ENCODE peak calls at places on chromosomes 16 and 17, in six cellular contexts. H is GM23338, E is PC-3, I is PC-9, G is GM23248, L is SK-N-SH. Q is an unnamed sample. For H3F3A and H3K9me2, the result is how much of the 10 kb centered on the place peaks cover.

GRCh38 chr17:15303851-15304250 is 37.5 kb downstream of the TEKT3 start:
- DNase-seq in I (no peak), H (no peak), E (no peak), G (no peak), L (no peak), Q (no peak)

GRCh38 chr17:30345527-30346075 is 11.7 kb upstream of the TMIGD1 start:
- DNase-seq in L (no peak), E (no peak), I (no peak), H (no peak), G (no peak), Q (no peak)

GRCh38 chr17:8192070-8192815 is 2.3 kb upstream of the BORCS6 start:
- DNase-seq in E (peak), L (peak), I (peak), G (peak), H (peak), Q (peak)

GRCh38 chr16:70594569-70594968 is 51.8 kb upstream of the IL34 start:
- DNase-seq in L (no peak), G (no peak), H (no peak), I (peak), E (peak), Q (no peak)

GRCh38 chr16:89049484-89050118 is 44.1 kb upstream of the ACSF3 start:
- DNase-seq in G (no peak), E (no peak), L (peak), I (no peak), H (no peak), Q (no peak)

GRCh38 chr16:28845173-28846079 is 722 bp downstream of the TUFM start:
- DNase-seq in G (peak), I (peak), E (peak), L (peak), H (peak), Q (peak)

GRCh38 chr16:50887500-50887899 is 145.6 kb downstream of the CYLD start:
- DNase-seq in E (no peak), H (no peak), I (no peak), G (no peak), L (no peak), Q (no peak)

GRCh38 chr16:86261379-86261778 is 248.9 kb upstream of the FOXF1 start:
- DNase-seq in I (peak), H (no peak), L (no peak), E (peak), G (peak), Q (peak)

GRCh38 chr17:61586031-61586566 is 4.9 kb downstream of the NACA2 start:
- DNase-seq in L (no peak), I (no peak), H (no peak), E (no peak), G (no peak), Q (no peak)

GRCh38 chr17:4747847-4748246 is 8.1 kb upstream of the CXCL16 start:
- DNase-seq in H (no peak), G (no peak), I (no peak), E (no peak), L (peak), Q (peak)

GRCh38 chr16:21227886-21228285 is 5.6 kb upstream of the ANKS4B start:
- DNase-seq in I (no peak), G (no peak), H (no peak), L (no peak), E (no peak), Q (no peak)

GRCh38 chr16:51245306-51245705 is 94.2 kb upstream of the SALL1 start:
- DNase-seq in H (no peak), L (no peak), G (no peak), I (no peak), E (no peak), Q (no peak)

GRCh38 chr17:65588194-65588808 is 26.9 kb upstream of the AXIN2 start:
- DNase-seq in L (no peak), H (no peak), E (peak), I (peak), G (no peak), Q (no peak)

GRCh38 chr17:574061-574460 is 140.6 kb downstream of the VPS53 start:
- DNase-seq in L (no peak), H (no peak), G (no peak), E (no peak), I (no peak), Q (no peak)

GRCh38 chr16:50981951-50982350 is 169.1 kb downstream of the SALL1 start:
- DNase-seq in G (no peak), H (no peak), L (no peak), I (no peak), E (no peak), Q (no peak)

GRCh38 chr16:70364399-70364798 is 17.7 kb downstream of the DDX19A start:
- DNase-seq in I (no peak), E (no peak), H (no peak), L (no peak), G (no peak), Q (no peak)

GRCh38 chr17:72126575-72127486 is 6.0 kb downstream of the SOX9 start:
- DNase-seq in I (peak), E (peak), G (peak), H (no peak), L (peak), Q (peak)

GRCh38 chr17:70558821-70559220 is 389.5 kb downstream of the KCNJ2 start:
- DNase-seq in G (peak), L (no peak), I (no peak), H (no peak), E (peak), Q (no peak)

GRCh38 chr16:86611958-86612357 is 33.6 kb downstream of the FOXL1 start:
- DNase-seq in L (no peak), I (no peak), E (no peak), H (no peak), G (no peak), Q (no peak)

GRCh38 chr17:75084039-75084660 is 3.6 kb upstream of the SLC16A5 start:
- DNase-seq in G (no peak), I (no peak), H (no peak), E (peak), L (peak), Q (peak)

GRCh38 chr16:66493490-66494401 is 56.2 kb downstream of the TK2 start:
- DNase-seq in L (no peak), G (no peak), I (no peak), H (no peak), E (no peak), Q (no peak)

GRCh38 chr17:1916963-1917715 is 87.3 kb downstream of the RPA1 start:
- DNase-seq in G (no peak), L (no peak), H (no peak), E (no peak), I (no peak), Q (no peak)

GRCh38 chr17:33927732-33928133 is 327.4 kb upstream of the CCL2 start:
- DNase-seq in L (peak), H (peak), E (peak), I (no peak), G (peak), Q (peak)

GRCh38 chr17:35947156-35947585 is 3.7 kb upstream of the LYZL6 start:
- DNase-seq in I (peak), E (peak), G (peak), L (peak), H (peak), Q (peak)

GRCh38 chr16:79073560-79073959 is 527.0 kb downstream of the MAF start:
- DNase-seq in G (no peak), L (no peak), H (no peak), I (no peak), E (no peak), Q (no peak)

GRCh38 chr16:19696312-19696711 is 21.7 kb downstream of the KNOP1 start:
- DNase-seq in E (peak), I (peak), G (peak), L (no peak), H (no peak), Q (no peak)

GRCh38 chr17:44770526-44770925 is 11.7 kb downstream of the ADAM11 start:
- DNase-seq in I (no peak), H (no peak), G (no peak), E (no peak), L (no peak), Q (no peak)

GRCh38 chr16:10587622-10588021 is 7.2 kb upstream of the EMP2 start:
- DNase-seq in H (no peak), I (no peak), E (no peak), G (no peak), L (no peak), Q (no peak)

GRCh38 chr17:60135951-60136666 is 13.7 kb upstream of the CA4 start:
- DNase-seq in G (no peak), I (no peak), L (no peak), E (no peak), H (peak), Q (no peak)
- H3F3A ChIP-seq in G (under half), I (under half), L (under half), E (under half), H (under half), Q (under half)

DNA sequence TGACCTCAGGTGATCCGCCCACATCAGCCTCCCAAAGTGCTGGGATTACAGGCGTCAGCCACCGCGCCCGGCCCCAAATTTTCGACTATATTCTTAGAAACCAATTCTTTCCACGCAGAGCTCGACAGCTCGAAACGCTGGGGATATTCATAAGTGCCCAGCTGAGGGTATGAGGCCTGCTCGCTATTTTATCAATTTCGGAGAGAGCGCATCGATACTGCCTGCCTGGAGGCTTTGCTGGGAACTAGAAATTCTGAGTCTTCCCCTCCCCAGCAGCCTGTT is 389 bp downstream of the PTRH2 start:
- DNase-seq in L (no peak), E (no peak), I (no peak), H (no peak), G (no peak), Q (no peak)
- H3K4me2 ChIP-seq in L (peak), E (peak), I (peak), H (peak), G (peak), Q (peak)

DNA sequence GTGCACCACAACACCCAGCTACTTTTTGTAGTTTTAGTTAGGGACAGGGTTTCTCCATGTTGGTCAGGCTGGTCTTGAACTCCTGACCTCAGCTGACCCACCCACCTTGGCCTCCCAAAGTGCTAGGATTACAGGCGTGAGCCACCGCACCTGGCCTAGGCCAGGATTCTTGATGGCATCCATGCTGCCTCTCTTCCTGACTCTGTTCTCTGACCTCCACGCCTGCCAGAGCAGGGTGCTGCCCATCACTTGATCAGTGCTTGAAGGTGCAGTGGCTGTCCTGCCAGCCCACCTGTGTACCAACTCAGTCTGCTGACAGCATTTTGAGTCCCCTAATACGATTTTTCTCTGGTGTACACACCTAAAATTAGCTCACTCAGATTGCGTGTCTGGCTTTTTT is 5.8 kb downstream of the HAS3 start:
- DNase-seq in H (no peak), G (no peak), I (no peak), E (no peak), L (no peak), Q (no peak)
- H3K9me2 ChIP-seq in H (under half), G (under half), I (under half), E (under half), L (under half), Q (under half)

DNA sequence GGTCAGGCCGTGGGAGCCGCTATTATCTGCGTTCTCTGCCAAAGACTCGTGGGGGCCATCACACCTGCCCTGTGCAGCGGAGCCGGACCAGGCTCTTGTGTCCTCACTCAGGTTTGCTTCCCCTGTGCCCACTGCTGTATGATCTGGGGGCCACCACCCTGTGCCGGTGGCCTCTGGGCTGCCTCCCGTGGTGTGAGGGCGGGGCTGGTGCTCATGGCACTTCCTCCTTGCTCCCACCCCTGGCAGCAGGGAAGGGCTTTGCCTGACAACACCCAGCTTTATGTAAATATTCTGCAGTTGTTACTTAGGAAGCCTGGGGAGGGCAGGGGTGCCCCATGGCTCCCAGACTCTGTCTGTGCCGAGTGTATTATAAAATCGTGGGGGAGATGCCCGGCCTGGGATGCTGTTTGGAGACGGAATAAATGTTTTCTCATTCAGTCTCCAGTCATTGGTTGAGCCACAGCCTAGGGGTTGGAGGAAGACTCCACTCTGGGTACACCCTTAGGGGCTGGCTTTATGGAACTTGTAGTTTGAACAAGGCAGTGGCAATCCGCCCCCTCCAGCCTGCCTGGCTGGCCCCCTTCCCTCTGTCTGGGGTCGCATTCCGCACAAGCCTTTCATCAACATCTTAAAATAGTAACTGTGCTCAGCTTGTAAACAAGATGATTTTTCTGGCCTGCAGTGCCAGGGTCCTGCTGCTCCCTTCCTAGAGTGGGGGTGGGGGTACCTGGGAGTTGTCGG is 4.1 kb downstream of the SYNGR2 start:
- DNase-seq in L (no peak), I (peak), G (no peak), E (no peak), H (no peak), Q (peak)
- H3F3A ChIP-seq in L (under half), I (under half), G (under half), E (under half), H (under half), Q (half or more)

GRCh38 chr17:63785556-63785955 is 11.6 kb downstream of the DDX42 start:
- DNase-seq in G (peak), I (no peak), E (peak), L (no peak), H (no peak), Q (no peak)
- H3K4me2 ChIP-seq in G (peak), I (peak), E (peak), L (peak), H (no peak), Q (no peak)

DNA sequence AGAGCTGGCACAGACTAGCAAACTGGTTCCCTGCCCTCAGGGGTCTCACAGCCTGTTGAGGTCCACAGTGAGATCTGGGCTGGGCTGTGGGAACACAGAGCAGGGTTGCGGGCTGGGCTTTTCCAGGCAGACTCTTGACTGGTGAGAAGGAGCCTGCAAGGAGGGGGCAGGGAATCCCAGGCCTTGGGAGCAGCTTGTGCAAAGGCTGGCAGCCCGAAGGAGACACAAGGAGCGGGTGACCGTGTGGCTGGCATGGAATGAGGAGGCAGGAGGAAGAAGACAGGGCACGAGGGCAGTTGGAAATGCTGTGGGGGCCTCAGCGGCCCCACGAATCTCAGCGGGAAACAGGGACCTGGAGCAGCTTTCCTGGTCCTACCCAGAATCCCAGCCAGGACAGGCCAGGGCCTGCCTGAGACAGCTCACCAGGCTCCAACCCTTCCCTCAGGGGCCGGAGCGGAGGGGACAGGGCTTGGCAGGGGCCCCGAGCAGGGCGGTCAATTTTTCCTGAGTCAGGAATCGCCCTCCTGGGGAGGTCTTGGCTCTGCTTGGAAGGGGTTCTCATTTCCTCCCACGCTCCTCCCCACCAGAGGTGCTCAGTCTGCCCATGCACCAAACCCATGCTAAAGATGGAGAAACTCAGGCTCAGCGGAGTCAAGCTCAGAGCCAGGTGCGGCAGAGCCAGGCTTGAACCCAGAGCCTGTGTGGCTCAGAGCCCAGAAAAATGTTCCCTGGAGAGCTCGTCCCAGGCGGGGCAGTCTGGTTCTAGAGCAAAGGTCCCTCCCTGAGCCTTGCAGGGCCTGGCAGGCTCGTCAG is 9.2 kb upstream of the SNN start:
- DNase-seq in L (no peak), E (no peak), I (no peak), H (peak), G (no peak), Q (no peak)
- H3K9me2 ChIP-seq in L (under half), E (under half), I (under half), H (under half), G (under half), Q (under half)

DNA sequence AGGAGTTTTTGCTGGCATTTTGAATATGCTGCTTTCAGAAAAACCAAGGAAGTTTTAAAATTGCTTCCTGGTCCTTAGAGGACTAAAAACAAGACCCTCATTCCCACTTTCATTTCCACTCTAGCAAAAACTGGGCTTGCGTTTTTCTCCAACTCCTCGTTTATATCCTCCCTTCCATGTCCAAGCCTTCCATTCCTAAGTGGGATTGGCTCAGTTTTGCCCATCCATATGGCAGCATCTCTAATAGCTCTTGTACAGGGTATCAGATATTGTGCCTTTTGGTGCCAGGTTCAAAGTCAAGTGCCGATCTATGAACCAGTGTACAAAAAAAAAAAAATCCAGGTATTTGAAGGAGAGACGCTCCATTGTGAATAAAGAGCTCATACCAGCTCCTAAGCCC is 9.9 kb upstream of the TBKBP1 start:
- DNase-seq in H (no peak), E (no peak), I (no peak), L (no peak), G (no peak), Q (no peak)
- H3F3A ChIP-seq in H (under half), E (under half), I (half or more), L (half or more), G (half or more), Q (under half)

Q was measured in MM.1S.